ENCODE peak calls at places on chromosomes 6 and 20, in four cellular contexts. W, I, L and G are unnamed samples.

GRCh38 chr20:63255911-63256704 is 1.8 kb upstream of the NKAIN4 start:
- DNase-seq in W (no peak), I (no peak), L (no peak), G (no peak)

GRCh38 chr20:49558826-49559225 is 9.1 kb downstream of the PTGIS start:
- DNase-seq in W (no peak), I (no peak), L (no peak), G (no peak)

GRCh38 chr6:54515013-54515412 is 206.8 kb downstream of the TINAG start:
- DNase-seq in W (no peak), I (no peak), L (no peak), G (no peak)

GRCh38 chr6:26354162-26354561 is 10.8 kb upstream of the BTN3A2 start:
- DNase-seq in W (no peak), I (no peak), L (no peak), G (no peak)

GRCh38 chr20:42985628-42986027 is 204.1 kb downstream of the PTPRT start:
- DNase-seq in W (no peak), I (no peak), L (no peak), G (no peak)

GRCh38 chr6:18389479-18389878 is 2.3 kb downstream of the RNF144B start:
- DNase-seq in W (no peak), I (no peak), L (no peak), G (no peak)

GRCh38 chr6:79898076-79898475 is 49.3 kb downstream of the ELOVL4 start:
- DNase-seq in W (no peak), I (no peak), L (no peak), G (no peak)

GRCh38 chr6:101401792-101402617 is 8.5 kb downstream of the GRIK2 start:
- DNase-seq in W (no peak), I (no peak), L (no peak), G (peak)

GRCh38 chr6:98529364-98529763 is 305.0 kb upstream of the POU3F2 start:
- DNase-seq in W (no peak), I (no peak), L (no peak), G (no peak)

GRCh38 chr20:45822863-45823262 is 4.2 kb downstream of the TNNC2 start:
- DNase-seq in W (no peak), I (no peak), L (no peak), G (peak)

GRCh38 chr20:44494266-44494665 is 18.6 kb downstream of the TTPAL start:
- DNase-seq in W (no peak), I (no peak), L (no peak), G (no peak)

GRCh38 chr6:146312606-146313005 is 231.0 kb upstream of the RAB32 start:
- DNase-seq in W (no peak), I (no peak), L (no peak), G (no peak)

GRCh38 chr6:151806757-151807512 is 547 bp upstream of the ESR1 start:
- DNase-seq in W (no peak), I (no peak), L (peak), G (no peak)